ENCODE peak calls at places on chromosomes 7 and 10, in five cellular contexts. Y is thoracic aorta, A is upper lobe of right lung, F is Panc1, Q is IMR-90. P is an unnamed sample.

GRCh38 chr10:64329510-64329909 is 808.3 kb downstream of the REEP3 start:
- ATAC-seq in F (no peak), A (no peak), Q (no peak), Y (no peak), P (no peak)

GRCh38 chr7:82444220-82445049 is 858 bp upstream of the CACNA2D1 start:
- ATAC-seq in Q (peak), F (peak), A (peak), Y (no peak), P (no peak)

GRCh38 chr7:95687759-95688343 is 84.5 kb upstream of the DYNC1I1 start:
- ATAC-seq in Y (no peak), Q (peak), F (peak), A (peak), P (no peak)

GRCh38 chr7:88761779-88762178 is 2.3 kb downstream of the ZNF804B start:
- ATAC-seq in Q (no peak), Y (no peak), F (no peak), A (no peak), P (no peak)

GRCh38 chr7:30450983-30451497 is 27.5 kb downstream of the NOD1 start:
- ATAC-seq in Y (no peak), Q (no peak), A (no peak), F (no peak), P (no peak)

GRCh38 chr10:102140913-102141540 is 8.2 kb downstream of the PPRC1 start:
- ATAC-seq in A (no peak), F (no peak), Y (no peak), Q (no peak), P (no peak)

GRCh38 chr10:124286621-124287020 is 132.1 kb downstream of the OAT start:
- ATAC-seq in Y (no peak), Q (no peak), A (no peak), F (no peak), P (no peak)

GRCh38 chr7:70298780-70299446 is 700.6 kb downstream of the AUTS2 start:
- ATAC-seq in A (no peak), Q (no peak), F (no peak), Y (no peak), P (no peak)

GRCh38 chr7:143892527-143893300 is 9.3 kb downstream of the TCAF1 start:
- ATAC-seq in Y (no peak), Q (no peak), F (no peak), A (peak), P (no peak)
- TF ChIP-seq CTCF in Y (no peak), Q (peak), F (peak), A (peak), P (no peak)

GRCh38 chr7:26859720-26860119 is 4.7 kb downstream of the SKAP2 start:
- ATAC-seq in A (no peak), F (no peak), Q (no peak), Y (no peak), P (no peak)
- TF ChIP-seq CTCF in A (no peak), F (no peak), Q (no peak), Y (no peak), P (no peak)

DNA sequence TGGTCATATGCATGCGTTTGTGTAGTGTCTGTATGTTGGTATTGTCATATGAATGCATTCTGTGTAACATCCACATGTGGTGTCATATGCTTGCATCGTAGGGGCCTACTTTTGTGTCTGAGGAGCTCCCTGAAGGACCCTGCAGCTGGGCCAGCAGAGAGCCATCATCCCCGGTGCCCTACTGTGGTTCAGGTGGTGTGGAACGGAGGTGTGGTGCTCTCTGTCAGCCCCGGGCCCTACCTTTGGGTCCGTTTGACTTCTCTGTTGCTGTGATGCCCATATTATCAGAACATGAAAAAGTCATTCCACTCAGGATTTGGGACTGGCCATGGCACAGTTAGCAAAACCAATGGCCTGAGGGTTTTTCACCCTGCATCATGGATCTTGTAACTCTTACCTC is 217.9 kb downstream of the ADARB2 start:
- ATAC-seq in Q (no peak), A (no peak), F (no peak), Y (no peak), P (no peak)
- TF ChIP-seq CTCF in Q (no peak), A (no peak), F (no peak), Y (no peak), P (no peak)

GRCh38 chr10:121679916-121680315 is 81.7 kb upstream of the FGFR2 start:
- ATAC-seq in A (no peak), Y (no peak), Q (no peak), F (no peak), P (no peak)

GRCh38 chr10:121683366-121683765 is 85.1 kb upstream of the FGFR2 start:
- ATAC-seq in A (no peak), F (no peak), Q (no peak), Y (no peak), P (no peak)

GRCh38 chr10:121683803-121684202 is 85.6 kb upstream of the FGFR2 start:
- ATAC-seq in A (no peak), Y (no peak), F (no peak), Q (no peak), P (no peak)

GRCh38 chr10:121681982-121682687 is 83.9 kb upstream of the FGFR2 start:
- ATAC-seq in A (no peak), Y (no peak), Q (no peak), F (no peak), P (no peak)

GRCh38 chr10:121681171-121681752 is 83.0 kb upstream of the FGFR2 start:
- ATAC-seq in Q (no peak), A (no peak), Y (no peak), F (peak), P (no peak)
- TF ChIP-seq CTCF in Q (no peak), A (no peak), Y (no peak), F (no peak), P (no peak)

GRCh38 chr7:4659551-4660286 is 22.4 kb upstream of the FOXK1 start:
- ATAC-seq in Q (no peak), Y (no peak), F (no peak), A (peak), P (no peak)
- TF ChIP-seq CTCF in Q (no peak), Y (no peak), F (no peak), A (peak), P (no peak)

GRCh38 chr7:120089968-120090367 is 183.0 kb upstream of the KCND2 start:
- ATAC-seq in Y (no peak), F (no peak), Q (no peak), A (no peak), P (no peak)
- TF ChIP-seq CTCF in Y (no peak), F (no peak), Q (peak), A (no peak), P (no peak)

DNA sequence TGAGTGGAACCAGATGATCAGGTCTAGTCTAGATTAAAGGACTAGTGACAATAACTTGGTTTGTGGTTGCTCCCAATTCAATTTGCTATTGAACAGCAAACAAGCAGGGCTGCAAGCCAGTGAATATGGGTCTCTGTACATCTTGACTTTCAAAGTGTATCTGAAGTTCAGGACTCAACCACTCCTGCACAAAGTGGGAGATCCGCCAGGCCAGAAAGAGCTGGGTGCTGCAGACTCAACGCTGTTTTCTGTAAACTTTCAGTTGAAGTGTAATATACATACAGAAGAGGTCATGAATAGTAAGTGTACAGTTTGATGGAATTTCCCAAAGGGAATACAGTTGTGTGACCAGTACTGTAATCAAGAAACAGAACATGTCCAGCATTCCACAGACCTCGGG is 416.6 kb downstream of the RPS24 start:
- ATAC-seq in Y (no peak), Q (no peak), A (no peak), F (no peak), P (no peak)
- TF ChIP-seq CTCF in Y (no peak), Q (no peak), A (no peak), F (no peak), P (no peak)

P was measured in gastroesophageal sphincter.